ENCODE peak calls at places on chromosomes 5 and 9, in ten cellular contexts. N, H, Y, X, L, V, O, J, U and I are unnamed samples.

GRCh38 chr9:90070056-90070455 is 465.2 kb downstream of the GADD45G start:
- DNase-seq in L (no peak), X (no peak), N (no peak), Y (no peak), J (no peak), V (no peak), U (peak; percentile 42), O (no peak), H (no peak), I (no peak)

GRCh38 chr9:72753261-72753893 is 199.5 kb downstream of the ALDH1A1 start:
- DNase-seq in U (peak; percentile 18), H (peak; percentile 20), L (no peak), O (no peak), V (no peak), N (no peak), Y (no peak), X (peak; percentile 7), J (no peak), I (no peak)

GRCh38 chr5:64790210-64790609 is 21.5 kb downstream of the CWC27 start:
- DNase-seq in V (no peak), J (peak; percentile 57), X (no peak), N (no peak), O (no peak), U (no peak), L (no peak), H (no peak), Y (no peak), I (no peak)

GRCh38 chr5:115126303-115126702 is 43.4 kb downstream of the TRIM36 start:
- DNase-seq in O (no peak), J (peak; percentile 57), Y (no peak), V (no peak), H (no peak), N (no peak), U (no peak), L (no peak), X (no peak), I (no peak)

GRCh38 chr5:103511554-103511885 is 51.1 kb downstream of the NUDT12 start:
- DNase-seq in X (no peak), N (no peak), V (no peak), Y (no peak), U (no peak), L (no peak), H (no peak), J (peak; percentile 73), O (no peak), I (no peak)

GRCh38 chr5:179345179-179345428 is 157 bp downstream of the ADAMTS2 start:
- DNase-seq in V (no peak), U (no peak), Y (no peak), O (no peak), N (no peak), H (no peak), X (no peak), L (no peak), J (no peak), I (no peak)

GRCh38 chr5:96297290-96297689 is 135.8 kb downstream of the PCSK1 start:
- DNase-seq in Y (peak; percentile 91), J (peak; percentile 91), N (peak; percentile 88), U (peak; percentile 67), O (no peak), V (no peak), X (no peak), H (peak; percentile 79), L (no peak), I (no peak)

GRCh38 chr5:109619661-109620060 is 70.1 kb upstream of the MAN2A1 start:
- DNase-seq in U (no peak), X (no peak), V (no peak), Y (no peak), J (no peak), N (no peak), O (no peak), L (no peak), H (no peak), I (no peak)

GRCh38 chr9:124456341-124457078 is 6.3 kb downstream of the ADGRD2 start:
- DNase-seq in V (no peak), O (no peak), X (no peak), H (no peak), L (no peak), J (no peak), Y (no peak), N (no peak), U (no peak), I (no peak)

GRCh38 chr5:179805070-179805528 is 1.6 kb downstream of the MGAT4B start:
- DNase-seq in H (no peak), J (no peak), O (peak; percentile 87), Y (no peak), X (no peak), L (no peak), U (no peak), V (no peak), N (no peak), I (no peak)

GRCh38 chr9:14007199-14007769 is 306.7 kb downstream of the NFIB start:
- DNase-seq in U (no peak), J (no peak), N (no peak), L (no peak), V (no peak), H (no peak), X (no peak), Y (no peak), O (no peak), I (no peak)

GRCh38 chr9:115883467-115884329 is 269.9 kb upstream of the PAPPA start:
- DNase-seq in H (no peak), U (peak; percentile 52), Y (no peak), O (no peak), N (no peak), J (peak; percentile 35), V (no peak), L (no peak), X (no peak), I (no peak)

GRCh38 chr9:124216474-124217176 is 41.1 kb upstream of the NEK6 start:
- DNase-seq in U (no peak), X (no peak), Y (no peak), V (peak; percentile 71), O (peak; percentile 56), N (no peak), J (no peak), H (no peak), L (peak; percentile 72), I (peak; percentile 71)

GRCh38 chr9:134141906-134142305 is 6.0 kb downstream of the WDR5 start:
- DNase-seq in U (no peak), L (no peak), N (no peak), Y (no peak), J (no peak), X (no peak), V (no peak), O (no peak), H (no peak), I (no peak)

GRCh38 chr5:96852769-96853168 is 23.5 kb upstream of the ERAP2 start:
- DNase-seq in V (no peak), U (peak; percentile 32), L (no peak), J (peak; percentile 28), N (no peak), X (no peak), O (no peak), H (peak; percentile 64), Y (peak; percentile 32), I (no peak)

GRCh38 chr9:88342246-88342645 is 46.0 kb upstream of the SPIN1 start:
- DNase-seq in Y (peak; percentile 8), N (no peak), O (no peak), H (peak; percentile 22), L (no peak), J (no peak), U (peak; percentile 8), X (no peak), V (no peak), I (no peak)

GRCh38 chr5:157350939-157351338 is 85.0 kb downstream of the CYFIP2 start:
- DNase-seq in N (no peak), Y (no peak), L (no peak), J (no peak), H (no peak), U (no peak), X (no peak), O (no peak), V (no peak), I (no peak)

GRCh38 chr5:96870094-96871021 is 5.9 kb upstream of the ERAP2 start:
- DNase-seq in J (no peak), O (no peak), N (no peak), H (no peak), U (no peak), X (no peak), V (no peak), Y (no peak), L (no peak), I (no peak)

GRCh38 chr5:148474025-148474511 is 90.3 kb downstream of the FBXO38 start:
- DNase-seq in X (no peak), H (no peak), V (no peak), N (no peak), J (no peak), L (no peak), U (no peak), O (no peak), Y (no peak), I (peak; percentile 90)

GRCh38 chr5:74638776-74639537 is 1.6 kb downstream of the ENC1 start:
- DNase-seq in O (no peak), J (peak; percentile 43), N (no peak), L (no peak), V (no peak), U (no peak), Y (no peak), H (no peak), X (peak; percentile 35), I (no peak)

GRCh38 chr9:129464972-129465833 is 155.7 kb downstream of the C9orf50 start:
- DNase-seq in N (no peak), J (peak; percentile 43), U (peak; percentile 52), O (no peak), H (no peak), X (no peak), L (no peak), Y (no peak), V (no peak), I (no peak)

GRCh38 chr9:4973246-4973645 is 11.8 kb upstream of the JAK2 start:
- DNase-seq in X (no peak), Y (peak; percentile 46), J (peak; percentile 24), V (no peak), U (peak; percentile 33), N (no peak), O (no peak), L (no peak), H (no peak), I (no peak)

GRCh38 chr9:76135902-76136301 is 245.4 kb downstream of the PCSK5 start:
- DNase-seq in N (no peak), V (no peak), H (peak; percentile 11), L (no peak), X (no peak), O (no peak), J (no peak), Y (no peak), U (no peak), I (no peak)

GRCh38 chr5:41270423-41271251 is 57.3 kb upstream of the C6 start:
- DNase-seq in N (no peak), J (peak; percentile 77), L (no peak), V (no peak), U (peak; percentile 73), Y (peak; percentile 54), H (peak; percentile 47), O (peak; percentile 15), X (peak; percentile 64), I (no peak)

GRCh38 chr9:138070815-138071214 is 193.2 kb downstream of the CACNA1B start:
- DNase-seq in H (no peak), Y (no peak), V (peak; percentile 85), U (no peak), N (no peak), L (no peak), O (no peak), J (no peak), X (no peak), I (no peak)

GRCh38 chr5:122766130-122766529 is 8.8 kb upstream of the SNX2 start:
- DNase-seq in N (no peak), L (no peak), H (no peak), X (no peak), J (no peak), Y (no peak), V (no peak), O (no peak), U (no peak), I (no peak)